ENCODE peak calls at places on chromosomes 6 and 20, in five cellular contexts. One of them, this sample, is unnamed.

GRCh38 chr6:110282412-110282811 is 75.7 kb downstream of the METTL24 start:
- DNase-seq in HepG2: no peak
- DNase-seq in GM12878: no peak
- DNase-seq in SK-N-SH: no peak
- DNase-seq in K562: no peak
- DNase-seq in this sample: no peak

GRCh38 chr6:131061771-131062160 is 1.3 kb downstream of the EPB41L2 start:
- DNase-seq in HepG2: no peak
- DNase-seq in GM12878: no peak
- DNase-seq in SK-N-SH: no peak
- DNase-seq in K562: no peak
- DNase-seq in this sample: no peak

GRCh38 chr6:1767481-1768246 is 157.9 kb downstream of the FOXC1 start:
- DNase-seq in HepG2: no peak
- DNase-seq in GM12878: no peak
- DNase-seq in SK-N-SH: peak; percentile 51
- DNase-seq in K562: no peak
- DNase-seq in this sample: no peak

GRCh38 chr6:169529931-169530761 is 171.7 kb downstream of the WDR27 start:
- DNase-seq in HepG2: no peak
- DNase-seq in GM12878: no peak
- DNase-seq in SK-N-SH: no peak
- DNase-seq in K562: no peak
- DNase-seq in this sample: no peak

GRCh38 chr6:141976994-141977393 is 155.7 kb upstream of the GJE1 start:
- DNase-seq in HepG2: no peak
- DNase-seq in GM12878: no peak
- DNase-seq in SK-N-SH: no peak
- DNase-seq in K562: no peak
- DNase-seq in this sample: no peak

GRCh38 chr6:155528982-155529453 is 73.4 kb upstream of the NOX3 start:
- DNase-seq in HepG2: peak; percentile 95
- DNase-seq in GM12878: no peak
- DNase-seq in SK-N-SH: no peak
- DNase-seq in K562: no peak
- DNase-seq in this sample: no peak

GRCh38 chr6:143806282-143807102 is 36.6 kb upstream of the LTV1 start:
- DNase-seq in HepG2: no peak
- DNase-seq in GM12878: no peak
- DNase-seq in SK-N-SH: no peak
- DNase-seq in K562: peak; percentile 95
- DNase-seq in this sample: no peak

GRCh38 chr20:6599876-6600275 is 167.6 kb upstream of the BMP2 start:
- DNase-seq in HepG2: no peak
- DNase-seq in GM12878: no peak
- DNase-seq in SK-N-SH: no peak
- DNase-seq in K562: no peak
- DNase-seq in this sample: no peak

GRCh38 chr6:130324657-130325056 is 41.2 kb upstream of the TMEM200A start:
- DNase-seq in HepG2: no peak
- DNase-seq in GM12878: no peak
- DNase-seq in SK-N-SH: no peak
- DNase-seq in K562: no peak
- DNase-seq in this sample: no peak

GRCh38 chr20:58192567-58192966 is 35.9 kb downstream of the ANKRD60 start:
- DNase-seq in HepG2: no peak
- DNase-seq in GM12878: no peak
- DNase-seq in SK-N-SH: peak; percentile 65
- DNase-seq in K562: peak; percentile 30
- DNase-seq in this sample: no peak

GRCh38 chr6:122082370-122082769 is 317.1 kb upstream of the HSF2 start:
- DNase-seq in HepG2: no peak
- DNase-seq in GM12878: no peak
- DNase-seq in SK-N-SH: no peak
- DNase-seq in K562: no peak
- DNase-seq in this sample: no peak

GRCh38 chr20:33947709-33948295 is 45.9 kb upstream of the RALY start:
- DNase-seq in HepG2: peak; percentile 83
- DNase-seq in GM12878: peak; percentile 19
- DNase-seq in SK-N-SH: peak; percentile 53
- DNase-seq in K562: peak; percentile 86
- DNase-seq in this sample: peak; percentile 89

GRCh38 chr6:71887006-71887743 is 825 bp downstream of the RIMS1 start:
- DNase-seq in HepG2: no peak
- DNase-seq in GM12878: no peak
- DNase-seq in SK-N-SH: peak; percentile 56
- DNase-seq in K562: no peak
- DNase-seq in this sample: no peak

GRCh38 chr20:49459684-49460083 is 22.8 kb downstream of the KCNB1 start:
- DNase-seq in HepG2: no peak
- DNase-seq in GM12878: no peak
- DNase-seq in SK-N-SH: no peak
- DNase-seq in K562: no peak
- DNase-seq in this sample: no peak

GRCh38 chr6:149499066-149499465 is 14.3 kb upstream of the ZC3H12D start:
- DNase-seq in HepG2: peak; percentile 41
- DNase-seq in GM12878: no peak
- DNase-seq in SK-N-SH: no peak
- DNase-seq in K562: no peak
- DNase-seq in this sample: no peak

GRCh38 chr20:8399963-8400362 is 267.9 kb downstream of the PLCB1 start:
- DNase-seq in HepG2: no peak
- DNase-seq in GM12878: peak; percentile 92
- DNase-seq in SK-N-SH: no peak
- DNase-seq in K562: no peak
- DNase-seq in this sample: no peak

GRCh38 chr20:19784511-19785172 is 26.6 kb downstream of the RIN2 start:
- DNase-seq in HepG2: peak; percentile 75
- DNase-seq in GM12878: peak; percentile 9
- DNase-seq in SK-N-SH: peak; percentile 69
- DNase-seq in K562: peak; percentile 52
- DNase-seq in this sample: peak; percentile 77

GRCh38 chr6:154578004-154578559 is 67.6 kb upstream of the CNKSR3 start:
- DNase-seq in HepG2: no peak
- DNase-seq in GM12878: no peak
- DNase-seq in SK-N-SH: no peak
- DNase-seq in K562: no peak
- DNase-seq in this sample: no peak

GRCh38 chr20:7744411-7744810 is 195.8 kb downstream of the HAO1 start:
- DNase-seq in HepG2: no peak
- DNase-seq in GM12878: no peak
- DNase-seq in SK-N-SH: no peak
- DNase-seq in K562: no peak
- DNase-seq in this sample: no peak

GRCh38 chr6:165864925-165865324 is 201.9 kb upstream of the PDE10A start:
- DNase-seq in HepG2: no peak
- DNase-seq in GM12878: no peak
- DNase-seq in SK-N-SH: no peak
- DNase-seq in K562: no peak
- DNase-seq in this sample: no peak

GRCh38 chr6:32843979-32844838 is at the start of gene PSMB8:
- DNase-seq in HepG2: peak; percentile 96
- DNase-seq in GM12878: peak; percentile 98
- DNase-seq in SK-N-SH: peak; percentile 94
- DNase-seq in K562: peak; percentile 91
- DNase-seq in this sample: peak; percentile 92

GRCh38 chr20:41309817-41310216 is 7.7 kb downstream of the ZHX3 start:
- DNase-seq in HepG2: no peak
- DNase-seq in GM12878: no peak
- DNase-seq in SK-N-SH: no peak
- DNase-seq in K562: no peak
- DNase-seq in this sample: no peak

GRCh38 chr6:100300221-100300736 is 164.4 kb downstream of the SIM1 start:
- DNase-seq in HepG2: peak; percentile 71
- DNase-seq in GM12878: no peak
- DNase-seq in SK-N-SH: no peak
- DNase-seq in K562: no peak
- DNase-seq in this sample: peak; percentile 96

GRCh38 chr6:67870321-67870720 is 764.8 kb upstream of the ADGRB3 start:
- DNase-seq in HepG2: no peak
- DNase-seq in GM12878: no peak
- DNase-seq in SK-N-SH: no peak
- DNase-seq in K562: no peak
- DNase-seq in this sample: no peak

GRCh38 chr20:59829415-59830106 is 103.9 kb downstream of the SYCP2 start:
- DNase-seq in HepG2: no peak
- DNase-seq in GM12878: no peak
- DNase-seq in SK-N-SH: no peak
- DNase-seq in K562: no peak
- DNase-seq in this sample: no peak
- TF ChIP-seq REST in HepG2: no peak
- TF ChIP-seq REST in GM12878: no peak
- TF ChIP-seq REST in SK-N-SH: no peak
- TF ChIP-seq REST in K562: no peak
- TF ChIP-seq REST in this sample: no peak

GRCh38 chr6:82205793-82206425 is 41.6 kb downstream of the IBTK start:
- DNase-seq in HepG2: peak; percentile 5
- DNase-seq in GM12878: no peak
- DNase-seq in SK-N-SH: peak; percentile 38
- DNase-seq in K562: peak; percentile 76
- DNase-seq in this sample: no peak
- TF ChIP-seq YY1 in HepG2: no peak
- TF ChIP-seq YY1 in GM12878: no peak
- TF ChIP-seq YY1 in SK-N-SH: no peak
- TF ChIP-seq YY1 in K562: no peak
- TF ChIP-seq YY1 in this sample: no peak

DNA sequence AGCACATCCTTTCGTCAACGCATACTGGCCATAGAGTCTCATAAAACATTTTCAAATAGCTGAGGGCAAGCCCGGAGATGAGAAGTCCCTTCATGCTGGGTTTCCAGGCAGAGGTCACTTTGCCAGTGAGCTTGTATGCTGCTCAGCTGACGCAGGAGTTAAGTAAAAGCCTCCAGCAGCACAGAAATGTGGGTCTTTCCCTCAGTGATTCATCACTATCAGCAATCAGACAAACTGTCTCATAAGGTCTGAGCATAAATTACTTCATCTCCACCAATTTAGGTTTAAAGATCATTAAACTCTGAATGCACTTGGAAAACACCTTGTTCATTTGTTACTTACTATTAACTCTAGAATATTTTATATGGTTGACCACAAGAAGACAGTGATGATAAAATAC is 128.9 kb upstream of the TNFAIP3 start:
- DNase-seq in HepG2: no peak
- DNase-seq in GM12878: no peak
- DNase-seq in SK-N-SH: no peak
- DNase-seq in K562: no peak
- DNase-seq in this sample: no peak
- TF ChIP-seq REST in HepG2: no peak
- TF ChIP-seq REST in GM12878: no peak
- TF ChIP-seq REST in SK-N-SH: no peak
- TF ChIP-seq REST in K562: no peak
- TF ChIP-seq REST in this sample: no peak

GRCh38 chr6:121008553-121008952 is 325.7 kb downstream of the TBC1D32 start:
- DNase-seq in HepG2: no peak
- DNase-seq in GM12878: no peak
- DNase-seq in SK-N-SH: no peak
- DNase-seq in K562: no peak
- DNase-seq in this sample: no peak
- TF ChIP-seq YY1 in HepG2: no peak
- TF ChIP-seq YY1 in GM12878: no peak
- TF ChIP-seq YY1 in SK-N-SH: no peak
- TF ChIP-seq YY1 in K562: no peak
- TF ChIP-seq YY1 in this sample: no peak

DNA sequence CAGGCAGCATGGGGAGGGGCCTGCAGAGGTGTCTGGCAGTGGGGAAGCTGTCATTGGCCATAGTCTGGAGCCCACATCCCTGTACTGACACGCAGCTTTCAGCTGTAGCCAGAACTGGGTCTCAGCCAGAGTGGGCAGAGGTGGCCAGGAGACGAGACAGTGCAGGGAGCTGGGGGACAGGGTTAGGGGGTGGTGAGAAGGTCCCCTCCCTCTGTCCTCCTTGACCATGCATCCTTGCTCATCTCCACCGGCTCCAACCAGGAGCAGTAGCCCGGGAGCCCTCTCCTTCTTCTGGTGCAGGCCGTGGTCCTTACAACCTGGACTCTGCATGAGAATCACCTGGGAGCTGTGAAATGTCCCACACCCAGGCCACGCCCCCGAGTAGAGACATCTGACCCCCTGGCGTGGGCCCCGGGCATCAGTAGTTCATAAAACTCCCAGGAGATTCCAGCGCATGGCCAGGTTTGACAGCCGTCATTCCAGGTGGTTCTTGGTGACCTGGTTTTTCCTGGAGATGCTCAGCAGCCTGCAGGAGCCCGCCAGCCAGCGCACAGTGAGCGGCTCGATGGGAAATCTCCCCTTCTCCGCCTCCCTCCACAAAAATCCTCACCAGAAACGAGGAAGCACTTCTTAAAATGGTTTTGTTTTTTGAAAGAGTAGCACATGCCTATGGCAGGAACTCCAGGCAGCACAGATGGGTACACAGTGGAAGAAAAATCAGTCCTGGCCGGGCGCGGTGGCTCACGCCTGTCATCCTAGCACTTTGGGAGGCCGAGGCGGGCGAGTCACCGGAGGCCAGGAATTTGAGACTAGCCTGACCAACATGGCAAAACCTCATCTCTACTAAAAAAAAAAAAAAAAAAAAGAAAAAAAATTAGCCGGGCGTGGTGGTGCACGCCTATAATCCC is 56.2 kb downstream of the ADNP start:
- DNase-seq in HepG2: no peak
- DNase-seq in GM12878: no peak
- DNase-seq in SK-N-SH: no peak
- DNase-seq in K562: no peak
- DNase-seq in this sample: no peak
- TF ChIP-seq REST in HepG2: no peak
- TF ChIP-seq REST in GM12878: no peak
- TF ChIP-seq REST in SK-N-SH: no peak
- TF ChIP-seq REST in K562: no peak
- TF ChIP-seq REST in this sample: no peak

DNA sequence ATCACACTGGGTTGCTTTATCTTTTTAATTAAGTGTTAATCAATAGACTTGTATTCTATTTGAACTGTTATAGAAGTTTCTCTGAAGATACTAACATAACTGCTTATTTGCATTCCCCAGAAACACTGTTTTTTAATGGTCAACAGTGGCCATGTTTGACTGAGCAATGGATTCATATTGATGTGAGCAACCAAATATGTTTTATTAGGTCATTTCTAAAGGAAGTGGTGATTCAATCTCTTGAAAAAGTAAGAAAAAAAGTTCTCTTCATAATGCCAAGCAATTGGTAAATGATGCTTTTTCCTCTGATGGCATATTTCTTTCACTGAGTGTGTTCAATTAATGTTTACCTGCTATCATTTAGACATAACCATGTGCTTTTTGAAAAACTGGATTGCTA is 593.0 kb upstream of the CITED2 start:
- DNase-seq in HepG2: no peak
- DNase-seq in GM12878: no peak
- DNase-seq in SK-N-SH: no peak
- DNase-seq in K562: no peak
- DNase-seq in this sample: no peak
- TF ChIP-seq YY1 in HepG2: no peak
- TF ChIP-seq YY1 in GM12878: no peak
- TF ChIP-seq YY1 in SK-N-SH: no peak
- TF ChIP-seq YY1 in K562: no peak
- TF ChIP-seq YY1 in this sample: no peak

GRCh38 chr6:81718126-81718525 is 34.4 kb downstream of the TENT5A start:
- DNase-seq in HepG2: no peak
- DNase-seq in GM12878: no peak
- DNase-seq in SK-N-SH: no peak
- DNase-seq in K562: no peak
- DNase-seq in this sample: no peak
- TF ChIP-seq REST in HepG2: no peak
- TF ChIP-seq REST in GM12878: no peak
- TF ChIP-seq REST in SK-N-SH: no peak
- TF ChIP-seq REST in K562: no peak
- TF ChIP-seq REST in this sample: no peak

This sample was measured in HCT116.